ENCODE peak calls at places on chromosomes 2 and 18, in ten cellular contexts. G, X, J, Z, L, T, D, N, W and K are unnamed samples.

GRCh38 chr2:239319261-239319661 is 81.6 kb downstream of the HDAC4 start:
- DNase-seq in G (peak), N (no peak), J (no peak), L (peak), X (peak), D (peak), T (no peak), W (no peak), Z (no peak), K (peak)

GRCh38 chr2:240512109-240512485 is 45.7 kb downstream of the ANKMY1 start:
- DNase-seq in X (no peak), J (no peak), N (no peak), T (no peak), W (no peak), L (no peak), G (no peak), D (no peak), Z (no peak), K (no peak)

GRCh38 chr18:55290898-55291297 is 297.1 kb downstream of the TCF4 start:
- DNase-seq in L (no peak), W (peak), X (no peak), D (peak), J (no peak), N (no peak), G (no peak), Z (peak), T (no peak), K (no peak)

GRCh38 chr2:20326163-20326780 is 24.4 kb downstream of the PUM2 start:
- DNase-seq in G (peak), W (peak), D (peak), T (no peak), Z (peak), L (peak), J (peak), X (peak), N (no peak), K (peak)

GRCh38 chr2:150459281-150459680 is 28.2 kb downstream of the RND3 start:
- DNase-seq in J (no peak), W (no peak), D (no peak), Z (no peak), T (no peak), N (no peak), G (no peak), L (no peak), X (no peak), K (no peak)

GRCh38 chr2:42150159-42150558 is 19.0 kb upstream of the EML4 start:
- DNase-seq in W (no peak), G (no peak), D (no peak), X (no peak), J (no peak), Z (no peak), T (no peak), N (no peak), L (no peak), K (no peak)

GRCh38 chr2:213221962-213222361 is 62.3 kb upstream of the SPAG16 start:
- DNase-seq in W (no peak), T (no peak), L (no peak), N (no peak), Z (no peak), D (no peak), J (no peak), X (no peak), G (no peak), K (no peak)

GRCh38 chr2:162243305-162243693 is at the start of gene FAP:
- DNase-seq in T (peak), J (peak), Z (peak), W (no peak), D (peak), X (no peak), N (no peak), L (peak), G (no peak), K (no peak)

GRCh38 chr2:71675296-71675695 is 221.9 kb downstream of the DYSF start:
- DNase-seq in T (no peak), X (peak), L (peak), G (no peak), Z (no peak), D (no peak), W (no peak), J (no peak), N (no peak), K (peak)

GRCh38 chr2:112884869-112885502 is 26.0 kb upstream of the IL37 start:
- DNase-seq in N (no peak), X (peak), T (no peak), Z (no peak), D (no peak), L (peak), G (peak), J (peak), W (peak), K (no peak)

GRCh38 chr2:231128541-231128940 is 3.7 kb upstream of the HTR2B start:
- DNase-seq in W (no peak), L (no peak), G (no peak), T (no peak), X (no peak), N (no peak), Z (no peak), D (no peak), J (no peak), K (no peak)

GRCh38 chr2:105450495-105450894 is 51.6 kb upstream of the FHL2 start:
- DNase-seq in L (no peak), N (no peak), W (no peak), G (no peak), J (no peak), Z (no peak), T (no peak), D (no peak), X (no peak), K (no peak)

GRCh38 chr2:201136889-201137321 is 20.9 kb downstream of the CFLAR start:
- DNase-seq in L (no peak), G (no peak), N (no peak), X (no peak), D (no peak), W (peak), T (no peak), J (no peak), Z (no peak), K (no peak)

GRCh38 chr2:108323619-108324018 is 34.9 kb downstream of the SULT1C2 start:
- DNase-seq in D (peak), T (peak), N (no peak), J (no peak), X (no peak), L (no peak), Z (peak), G (no peak), W (peak), K (no peak)

GRCh38 chr2:8590940-8591339 is 90.9 kb upstream of the ID2 start:
- DNase-seq in D (no peak), N (no peak), G (no peak), W (no peak), T (no peak), L (no peak), X (no peak), Z (no peak), J (no peak), K (peak)

GRCh38 chr2:122627388-122627787 is 871.9 kb downstream of the TSN start:
- DNase-seq in T (no peak), J (no peak), W (no peak), N (no peak), Z (no peak), X (no peak), D (peak), G (no peak), L (no peak), K (no peak)

GRCh38 chr2:97712693-97713295 is 582 bp upstream of the ZAP70 start:
- DNase-seq in X (no peak), Z (no peak), N (no peak), L (no peak), T (no peak), G (peak), W (no peak), D (no peak), J (no peak), K (no peak)

GRCh38 chr2:134181219-134181618 is 72.7 kb upstream of the MGAT5 start:
- DNase-seq in N (no peak), W (no peak), G (no peak), T (no peak), Z (no peak), J (no peak), X (no peak), D (no peak), L (no peak), K (no peak)

GRCh38 chr2:129733579-129733978 is 245.9 kb upstream of the RAB6C start:
- DNase-seq in G (no peak), N (no peak), Z (no peak), D (no peak), L (no peak), T (no peak), W (no peak), J (no peak), X (no peak), K (no peak)

GRCh38 chr2:69754633-69755032 is 12.7 kb downstream of the ANXA4 start:
- DNase-seq in X (no peak), G (no peak), Z (no peak), T (no peak), W (no peak), D (no peak), J (no peak), N (no peak), L (no peak), K (no peak)

GRCh38 chr2:95258271-95258670 is 16.0 kb upstream of the PROM2 start:
- DNase-seq in D (no peak), L (no peak), W (no peak), Z (no peak), G (no peak), X (no peak), T (no peak), J (no peak), N (no peak), K (no peak)

GRCh38 chr18:25639601-25640000 is 287.6 kb upstream of the ZNF521 start:
- DNase-seq in X (no peak), T (no peak), Z (no peak), D (no peak), L (no peak), N (no peak), J (no peak), G (no peak), W (no peak), K (no peak)

GRCh38 chr2:88443353-88443938 is 9.0 kb downstream of the FOXI3 start:
- DNase-seq in G (no peak), T (no peak), W (no peak), L (no peak), Z (no peak), X (no peak), D (no peak), N (no peak), J (no peak), K (no peak)

GRCh38 chr18:59142274-59142673 is 2.6 kb downstream of the SEC11C start:
- DNase-seq in T (no peak), J (no peak), D (no peak), N (no peak), Z (no peak), L (no peak), X (no peak), G (no peak), W (no peak), K (peak)

GRCh38 chr2:128644156-128644555 is 325.5 kb upstream of the HS6ST1 start:
- DNase-seq in Z (no peak), J (peak), N (no peak), W (no peak), D (no peak), X (no peak), T (no peak), L (no peak), G (peak), K (no peak)

GRCh38 chr2:226020179-226020578 is 620.7 kb downstream of the NYAP2 start:
- DNase-seq in X (no peak), G (no peak), D (peak), L (no peak), J (no peak), N (no peak), W (no peak), T (no peak), Z (no peak), K (no peak)

GRCh38 chr2:29165362-29166236 is 50.4 kb downstream of the CLIP4 start:
- DNase-seq in L (no peak), G (no peak), X (no peak), W (no peak), Z (peak), J (no peak), T (peak), N (no peak), D (peak), K (no peak)

GRCh38 chr18:75256376-75256775 is 45.8 kb downstream of the TSHZ1 start:
- DNase-seq in D (no peak), Z (no peak), X (no peak), W (no peak), J (no peak), G (no peak), L (no peak), T (no peak), N (no peak), K (no peak)

GRCh38 chr2:109046925-109047508 is 58.0 kb upstream of the EDAR start:
- DNase-seq in X (no peak), Z (peak), T (no peak), G (no peak), D (no peak), L (no peak), J (no peak), W (no peak), N (no peak), K (no peak)

GRCh38 chr2:96552284-96553175 is 16.0 kb downstream of the ARID5A start:
- DNase-seq in J (no peak), T (no peak), D (no peak), L (no peak), N (no peak), G (no peak), W (no peak), Z (no peak), X (peak), K (no peak)

GRCh38 chr18:79567481-79568147 is 112.0 kb upstream of the CTDP1 start:
- DNase-seq in T (peak), D (peak), W (peak), G (no peak), L (peak), Z (peak), J (peak), X (peak), N (no peak), K (no peak)